ENCODE peak calls at places on chromosomes 12 and 14, in five cellular contexts. L is sigmoid colon, U is ovary, Q is esophagus muscularis mucosa, V is stomach. B is an unnamed sample.

GRCh38 chr14:88895116-88895515 is 70.7 kb downstream of the TTC8 start:
- DNase-seq in L (no peak), U (no peak), Q (peak), V (no peak), B (no peak)

GRCh38 chr14:29810657-29811056 is 117.0 kb downstream of the PRKD1 start:
- DNase-seq in L (no peak), U (no peak), Q (no peak), V (peak), B (peak)

GRCh38 chr12:2023365-2023764 is 19.1 kb upstream of the DCP1B start:
- DNase-seq in L (no peak), U (no peak), Q (no peak), V (no peak), B (no peak)

GRCh38 chr12:67354322-67354721 is 85.2 kb downstream of the CAND1 start:
- DNase-seq in L (no peak), U (no peak), Q (no peak), V (no peak), B (no peak)

GRCh38 chr12:51972849-51973273 is 21.4 kb downstream of the ACVR1B start:
- DNase-seq in L (peak), U (no peak), Q (no peak), V (peak), B (peak)

GRCh38 chr14:63342381-63342780 is 23.6 kb upstream of the GPHB5 start:
- DNase-seq in L (no peak), U (no peak), Q (no peak), V (no peak), B (no peak)

GRCh38 chr12:12323606-12324005 is 26.4 kb downstream of the MANSC1 start:
- DNase-seq in L (no peak), U (no peak), Q (no peak), V (no peak), B (no peak)

GRCh38 chr12:85309180-85309579 is 29.2 kb downstream of the ALX1 start:
- DNase-seq in L (no peak), U (no peak), Q (no peak), V (no peak), B (no peak)

GRCh38 chr14:89443002-89443660 is 26.1 kb upstream of the FOXN3 start:
- DNase-seq in L (no peak), U (no peak), Q (no peak), V (no peak), B (no peak)

GRCh38 chr14:52023518-52023917 is 34.2 kb downstream of the RTRAF start:
- DNase-seq in L (peak), U (no peak), Q (no peak), V (no peak), B (no peak)

GRCh38 chr14:60616326-60617044 is 32.8 kb downstream of the SIX1 start:
- DNase-seq in L (no peak), U (no peak), Q (no peak), V (no peak), B (no peak)

GRCh38 chr12:95343461-95344230 is 126.0 kb downstream of the VEZT start:
- DNase-seq in L (no peak), U (no peak), Q (no peak), V (no peak), B (no peak)

GRCh38 chr14:56161658-56162057 is 43.4 kb downstream of the PELI2 start:
- DNase-seq in L (no peak), U (no peak), Q (no peak), V (no peak), B (no peak)

GRCh38 chr12:15629108-15629507 is 160.1 kb downstream of the EPS8 start:
- DNase-seq in L (peak), U (peak), Q (no peak), V (peak), B (no peak)

DNA sequence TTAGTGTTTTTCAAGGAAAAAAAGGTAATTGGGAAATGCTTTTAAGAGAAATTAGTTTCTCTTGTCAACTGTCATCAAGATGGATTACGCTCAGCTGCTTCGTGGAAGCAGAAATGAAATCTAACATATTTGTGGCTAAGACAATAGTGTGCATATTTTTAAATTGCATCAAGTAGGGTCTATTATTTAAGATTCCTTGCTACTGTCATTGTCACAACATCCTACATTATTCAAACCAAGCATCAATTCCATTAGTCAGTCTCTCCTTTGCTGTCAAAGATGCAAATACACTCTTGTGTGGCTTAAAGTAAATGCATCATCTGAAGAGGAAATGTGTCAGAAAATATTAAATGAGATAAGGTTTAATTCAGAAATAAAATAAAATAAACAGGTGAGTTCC is 1277.6 kb upstream of the SEL1L start:
- DNase-seq in L (no peak), U (no peak), Q (no peak), V (no peak), B (no peak)
- TF ChIP-seq EP300 in L (no peak), U (no peak), Q (no peak), V (no peak), B (no peak)

DNA sequence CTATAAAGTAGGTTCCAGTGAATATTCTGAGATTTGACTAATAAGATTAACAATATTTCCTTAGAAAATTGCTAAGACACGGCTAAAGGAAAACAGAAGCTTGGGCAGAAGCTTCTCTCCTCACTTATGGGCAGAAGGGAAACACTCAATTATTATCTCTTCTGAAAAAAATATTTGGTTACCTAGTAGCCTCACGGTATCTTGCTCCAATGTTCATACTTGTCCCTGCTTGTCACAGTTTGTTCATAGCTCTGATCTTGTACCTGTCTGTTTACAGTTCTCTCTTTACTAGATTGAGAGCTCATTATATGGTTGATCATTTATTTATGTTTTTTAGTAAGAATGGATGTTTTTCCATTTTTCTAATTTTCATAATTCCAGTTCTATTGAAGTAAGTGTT is 458.0 kb upstream of the ATP2B1 start:
- DNase-seq in L (no peak), U (no peak), Q (no peak), V (no peak), B (no peak)
- H3K4me3 ChIP-seq in L (no peak), U (no peak), Q (no peak), V (no peak), B (no peak)

DNA sequence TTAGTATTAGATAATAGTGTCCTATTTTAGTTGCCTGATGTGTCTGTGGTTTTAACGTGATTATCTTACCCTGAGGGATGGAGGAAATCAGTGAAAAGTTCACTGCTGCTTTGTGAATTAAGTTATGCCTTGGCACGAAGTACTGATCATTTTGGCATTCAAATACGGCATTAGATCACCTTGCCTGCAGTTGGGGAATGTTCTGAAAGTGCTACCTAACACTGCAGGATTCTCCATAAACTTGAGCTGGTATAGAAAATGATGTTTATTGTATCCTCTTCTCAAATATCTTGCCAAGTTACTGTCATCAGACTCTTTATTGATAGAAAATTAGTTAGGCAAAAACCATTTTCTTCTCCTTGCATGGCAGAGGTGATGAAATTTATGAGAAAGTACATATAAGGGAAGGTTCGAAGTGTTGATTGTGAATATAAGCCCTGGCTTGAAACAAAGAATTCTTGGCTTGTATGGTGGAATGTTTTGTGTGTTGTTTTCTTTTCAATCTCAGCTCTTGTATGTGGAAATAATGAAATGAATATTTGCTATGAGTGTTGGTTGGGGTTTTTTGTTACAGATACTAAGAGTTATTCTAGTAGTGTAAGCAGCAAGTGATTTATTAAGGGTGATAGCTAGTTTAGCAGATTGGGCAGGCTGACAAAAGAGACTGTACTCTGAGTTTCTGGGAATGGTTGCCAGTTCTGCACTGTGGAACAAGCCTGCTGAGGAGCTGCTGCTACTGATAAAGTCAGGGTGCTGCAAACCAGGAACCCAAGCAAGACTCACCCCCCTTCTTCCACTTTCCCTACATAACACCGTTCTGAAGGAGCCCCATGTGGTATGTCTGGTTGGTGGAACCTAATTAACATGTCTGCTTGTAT is 448.3 kb downstream of the PCNX1 start:
- DNase-seq in L (peak), U (peak), Q (no peak), V (peak), B (peak)
- H3K27ac ChIP-seq in L (peak), U (no peak), Q (peak), V (peak), B (peak)

DNA sequence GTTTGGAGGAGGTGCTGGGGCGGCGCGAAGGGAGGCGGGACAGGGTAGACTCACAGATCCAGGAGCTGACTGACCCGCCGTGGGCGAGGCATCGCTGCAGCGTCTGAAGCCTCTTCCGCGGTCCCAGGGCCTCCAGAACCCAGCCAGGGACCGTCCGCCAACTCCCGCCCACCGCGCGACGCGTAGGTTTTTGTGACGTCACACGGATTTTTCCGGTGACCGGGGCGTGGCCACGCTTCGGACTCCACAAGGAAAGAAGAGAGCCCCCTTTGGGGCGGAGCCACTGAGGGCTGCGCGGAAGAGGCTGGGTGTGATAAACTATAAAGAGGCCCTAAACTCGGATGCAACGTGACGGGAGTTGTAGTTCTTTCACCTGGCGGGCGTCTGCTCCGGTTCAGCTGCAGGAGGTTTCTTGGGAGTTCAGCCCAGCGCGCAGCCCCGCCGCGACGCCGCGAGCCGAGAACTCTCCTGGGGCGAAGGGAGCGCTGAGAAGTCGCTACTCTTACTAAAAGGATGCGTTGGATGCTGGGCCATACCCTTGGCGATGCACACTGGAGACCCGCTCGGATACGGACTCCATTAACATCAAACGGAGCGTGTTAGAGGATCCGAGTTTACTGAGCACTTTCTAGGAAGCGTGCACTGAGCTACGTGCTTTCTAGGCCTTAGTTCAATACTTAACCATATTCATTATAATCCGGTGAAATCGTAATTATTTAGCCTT is at the start of gene AMN1:
- DNase-seq in L (peak), U (peak), Q (peak), V (peak), B (peak)
- TF ChIP-seq EP300 in L (no peak), U (peak), Q (no peak), V (no peak), B (no peak)

DNA sequence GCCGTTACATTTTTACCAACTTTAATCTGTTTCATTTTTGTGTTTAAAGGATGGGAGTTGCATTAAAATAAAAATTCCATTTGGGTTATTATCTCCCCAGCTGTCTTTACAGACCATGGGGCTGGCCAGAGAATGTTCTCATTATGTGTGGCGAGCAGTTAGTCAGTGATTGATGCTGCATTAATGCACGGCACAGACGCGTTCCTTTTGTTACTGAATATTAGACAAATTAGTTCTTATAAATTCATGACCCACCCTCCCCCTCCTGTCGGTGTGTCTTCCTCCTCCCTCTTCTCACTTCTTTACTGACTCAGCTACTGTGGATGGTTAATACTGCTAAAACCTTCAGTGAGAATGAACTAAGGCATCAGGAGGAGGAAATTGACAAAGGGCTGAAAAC is 157.0 kb downstream of the PDZRN4 start:
- DNase-seq in L (no peak), U (no peak), Q (no peak), V (no peak), B (no peak)
- H3K4me3 ChIP-seq in L (no peak), U (no peak), Q (no peak), V (no peak), B (no peak)